ENCODE peak calls at places on chromosome 17, in five cellular contexts. One of them, this sample, is unnamed.

GRCh38 chr17:17551361-17551760 is 40.1 kb downstream of the PEMT start:
- DNase-seq in AG10803: no peak
- DNase-seq in testis: peak; percentile 96
- DNase-seq in HFF-Myc: no peak
- DNase-seq in natural killer cell: no peak
- DNase-seq in this sample: no peak

GRCh38 chr17:79082311-79083190 is 7.9 kb downstream of the ENGASE start:
- DNase-seq in HFF-Myc: no peak
- DNase-seq in natural killer cell: peak; percentile 38
- DNase-seq in testis: peak; percentile 41
- DNase-seq in AG10803: peak; percentile 20
- DNase-seq in this sample: peak; percentile 85

GRCh38 chr17:83079340-83079747 is at the start of gene METRNL:
- DNase-seq in HFF-Myc: no peak
- DNase-seq in AG10803: peak; percentile 70
- DNase-seq in testis: peak; percentile 86
- DNase-seq in natural killer cell: peak; percentile 80
- DNase-seq in this sample: peak; percentile 85

GRCh38 chr17:80195671-80196529 is 24.2 kb downstream of the SGSH start:
- DNase-seq in natural killer cell: peak; percentile 65
- DNase-seq in testis: no peak
- DNase-seq in HFF-Myc: no peak
- DNase-seq in AG10803: no peak
- DNase-seq in this sample: no peak

GRCh38 chr17:51869387-51869786 is 289.1 kb downstream of the CA10 start:
- DNase-seq in natural killer cell: no peak
- DNase-seq in HFF-Myc: no peak
- DNase-seq in testis: peak; percentile 19
- DNase-seq in AG10803: no peak
- DNase-seq in this sample: no peak

GRCh38 chr17:3754458-3755334 is 31.0 kb downstream of the HASPIN start:
- DNase-seq in testis: peak; percentile 82
- DNase-seq in natural killer cell: peak; percentile 72
- DNase-seq in HFF-Myc: no peak
- DNase-seq in AG10803: no peak
- DNase-seq in this sample: no peak

GRCh38 chr17:27456681-27457404 is 595 bp downstream of the KSR1 start:
- DNase-seq in AG10803: no peak
- DNase-seq in HFF-Myc: no peak
- DNase-seq in natural killer cell: no peak
- DNase-seq in testis: peak; percentile 32
- DNase-seq in this sample: no peak

GRCh38 chr17:61770043-61770442 is 93.3 kb downstream of the BRIP1 start:
- DNase-seq in testis: no peak
- DNase-seq in natural killer cell: no peak
- DNase-seq in AG10803: no peak
- DNase-seq in HFF-Myc: no peak
- DNase-seq in this sample: no peak

GRCh38 chr17:74763565-74764387 is 12.4 kb downstream of the NAT9 start:
- DNase-seq in natural killer cell: no peak
- DNase-seq in testis: no peak
- DNase-seq in AG10803: no peak
- DNase-seq in HFF-Myc: no peak
- DNase-seq in this sample: no peak

GRCh38 chr17:68776451-68776850 is 175.3 kb upstream of the FAM20A start:
- DNase-seq in testis: no peak
- DNase-seq in AG10803: no peak
- DNase-seq in natural killer cell: no peak
- DNase-seq in HFF-Myc: no peak
- DNase-seq in this sample: no peak

GRCh38 chr17:52537368-52537767 is 378.9 kb upstream of the CA10 start:
- DNase-seq in HFF-Myc: no peak
- DNase-seq in AG10803: no peak
- DNase-seq in testis: no peak
- DNase-seq in natural killer cell: no peak
- DNase-seq in this sample: no peak

GRCh38 chr17:29577009-29577777 is 8.7 kb downstream of the TP53I13 start:
- DNase-seq in testis: no peak
- DNase-seq in HFF-Myc: no peak
- DNase-seq in natural killer cell: no peak
- DNase-seq in AG10803: no peak
- DNase-seq in this sample: no peak

GRCh38 chr17:66353937-66354401 is 51.6 kb downstream of the PRKCA start:
- DNase-seq in natural killer cell: no peak
- DNase-seq in testis: peak; percentile 28
- DNase-seq in HFF-Myc: no peak
- DNase-seq in AG10803: peak; percentile 49
- DNase-seq in this sample: no peak

GRCh38 chr17:608911-609882 is 105.4 kb downstream of the VPS53 start:
- DNase-seq in HFF-Myc: peak; percentile 73
- DNase-seq in AG10803: peak; percentile 37
- DNase-seq in natural killer cell: no peak
- DNase-seq in testis: no peak
- DNase-seq in this sample: no peak

GRCh38 chr17:31534223-31534888 is 142.9 kb downstream of the RAB11FIP4 start:
- DNase-seq in natural killer cell: no peak
- DNase-seq in HFF-Myc: no peak
- DNase-seq in testis: no peak
- DNase-seq in AG10803: peak; percentile 12
- DNase-seq in this sample: no peak

GRCh38 chr17:78722101-78722761 is 59.8 kb downstream of the CYTH1 start:
- DNase-seq in testis: no peak
- DNase-seq in HFF-Myc: no peak
- DNase-seq in AG10803: peak; percentile 16
- DNase-seq in natural killer cell: no peak
- DNase-seq in this sample: no peak

GRCh38 chr17:27572665-27573064 is 58.3 kb upstream of the LGALS9 start:
- DNase-seq in testis: no peak
- DNase-seq in natural killer cell: no peak
- DNase-seq in HFF-Myc: no peak
- DNase-seq in AG10803: peak; percentile 29
- DNase-seq in this sample: no peak

GRCh38 chr17:42322382-42323267 is 34.3 kb downstream of the STAT5A start:
- DNase-seq in testis: peak; percentile 98
- DNase-seq in HFF-Myc: peak; percentile 86
- DNase-seq in natural killer cell: peak; percentile 91
- DNase-seq in AG10803: peak; percentile 96
- DNase-seq in this sample: peak; percentile 86
- TF ChIP-seq CTCF in testis: peak; percentile 99
- TF ChIP-seq CTCF in HFF-Myc: peak; percentile 100
- TF ChIP-seq CTCF in natural killer cell: peak; percentile 100
- TF ChIP-seq CTCF in AG10803: peak; percentile 100
- TF ChIP-seq CTCF in this sample: peak; percentile 100

GRCh38 chr17:34637041-34637547 is 57.7 kb downstream of the TMEM132E start:
- DNase-seq in testis: no peak
- DNase-seq in HFF-Myc: no peak
- DNase-seq in AG10803: no peak
- DNase-seq in natural killer cell: no peak
- DNase-seq in this sample: no peak

GRCh38 chr17:34637548-34638525 is 58.5 kb downstream of the TMEM132E start:
- DNase-seq in natural killer cell: peak; percentile 71
- DNase-seq in HFF-Myc: peak; percentile 27
- DNase-seq in testis: peak; percentile 87
- DNase-seq in AG10803: peak; percentile 69
- DNase-seq in this sample: no peak

GRCh38 chr17:34641368-34641767 is 62.0 kb downstream of the TMEM132E start:
- DNase-seq in AG10803: no peak
- DNase-seq in HFF-Myc: no peak
- DNase-seq in testis: no peak
- DNase-seq in natural killer cell: no peak
- DNase-seq in this sample: no peak

GRCh38 chr17:34639706-34640425 is 60.5 kb downstream of the TMEM132E start:
- DNase-seq in natural killer cell: no peak
- DNase-seq in testis: no peak
- DNase-seq in HFF-Myc: no peak
- DNase-seq in AG10803: no peak
- DNase-seq in this sample: no peak

GRCh38 chr17:34638526-34639260 is 59.3 kb downstream of the TMEM132E start:
- DNase-seq in natural killer cell: no peak
- DNase-seq in AG10803: no peak
- DNase-seq in testis: no peak
- DNase-seq in HFF-Myc: no peak
- DNase-seq in this sample: no peak
- TF ChIP-seq CTCF in natural killer cell: peak; percentile 40
- TF ChIP-seq CTCF in AG10803: no peak
- TF ChIP-seq CTCF in testis: no peak
- TF ChIP-seq CTCF in HFF-Myc: no peak
- TF ChIP-seq CTCF in this sample: no peak

GRCh38 chr17:76383645-76384221 is 676 bp upstream of the SPHK1 start:
- DNase-seq in HFF-Myc: no peak
- DNase-seq in AG10803: peak; percentile 60
- DNase-seq in testis: no peak
- DNase-seq in natural killer cell: peak; percentile 62
- DNase-seq in this sample: no peak
- TF ChIP-seq CTCF in HFF-Myc: no peak
- TF ChIP-seq CTCF in AG10803: peak; percentile 25
- TF ChIP-seq CTCF in testis: no peak
- TF ChIP-seq CTCF in natural killer cell: no peak
- TF ChIP-seq CTCF in this sample: peak; percentile 2

GRCh38 chr17:76557368-76558209 is 17.7 kb downstream of the PRCD start:
- DNase-seq in testis: peak; percentile 97
- DNase-seq in AG10803: peak; percentile 95
- DNase-seq in HFF-Myc: peak; percentile 93
- DNase-seq in natural killer cell: peak; percentile 86
- DNase-seq in this sample: no peak
- TF ChIP-seq CTCF in testis: peak; percentile 63
- TF ChIP-seq CTCF in AG10803: peak; percentile 64
- TF ChIP-seq CTCF in HFF-Myc: peak; percentile 64
- TF ChIP-seq CTCF in natural killer cell: no peak
- TF ChIP-seq CTCF in this sample: peak; percentile 43

DNA sequence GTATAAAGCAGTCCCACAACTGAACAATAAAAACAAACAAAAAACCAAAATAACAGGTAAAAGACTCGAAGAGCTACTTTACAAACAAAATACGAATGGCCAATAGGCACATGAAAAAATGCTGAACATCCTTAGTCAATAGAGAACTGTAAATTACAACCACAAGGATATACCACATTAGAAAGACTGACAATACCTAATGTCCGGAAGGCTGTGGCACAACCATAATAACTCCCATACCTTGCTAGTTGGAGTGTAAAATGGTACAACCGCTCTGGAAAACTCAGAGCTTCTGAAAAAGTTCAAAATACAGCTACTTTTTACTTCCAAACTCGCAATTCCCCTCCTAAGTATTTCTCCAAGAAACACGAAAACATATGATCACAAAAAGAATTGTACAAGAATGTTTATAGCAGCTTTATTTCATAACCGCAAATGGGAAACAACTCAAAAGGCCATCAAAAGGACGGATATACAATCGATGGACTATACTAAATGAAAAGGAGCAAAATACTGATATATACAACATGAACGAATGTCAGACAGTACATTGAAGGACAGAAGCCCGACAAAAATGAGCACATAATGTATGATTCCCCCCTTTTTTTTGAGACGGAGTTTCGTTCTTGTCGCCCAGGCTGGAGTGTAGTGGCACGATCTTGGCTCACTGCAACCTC is 2.3 kb downstream of the TP53 start:
- DNase-seq in HFF-Myc: no peak
- DNase-seq in AG10803: no peak
- DNase-seq in natural killer cell: no peak
- DNase-seq in testis: no peak
- DNase-seq in this sample: no peak
- TF ChIP-seq CTCF in HFF-Myc: no peak
- TF ChIP-seq CTCF in AG10803: no peak
- TF ChIP-seq CTCF in natural killer cell: no peak
- TF ChIP-seq CTCF in testis: no peak
- TF ChIP-seq CTCF in this sample: no peak